ENCODE peak calls at places on chromosomes 4 and X, in seven cellular contexts. One of them, this sample, is unnamed.

GRCh38 chrX:48508400-48509244 is at the start of gene PORCN:
- DNase-seq in CD4-positive, CD25-positive, alpha-beta regulatory T cell: peak
- DNase-seq in stimulated activated CD4-positive, alpha-beta T cell treated with anti-CD3 and anti-CD28 coated beads, Interleukin-15, amount 100 ng/mL, for 24 hours: peak
- DNase-seq in CD4-positive, alpha-beta memory T cell: peak
- DNase-seq in T-helper 22 cell: peak
- DNase-seq in NCI-H2171 treated with DMSO at 0.1 percent for 48 hours: peak
- DNase-seq in D341Med: peak
- DNase-seq in this sample: peak

GRCh38 chr4:99652596-99653436 is 4.8 kb downstream of the C4orf54 start:
- DNase-seq in NCI-H2171 treated with DMSO at 0.1 percent for 48 hours: no peak
- DNase-seq in CD4-positive, CD25-positive, alpha-beta regulatory T cell: no peak
- DNase-seq in CD4-positive, alpha-beta memory T cell: no peak
- DNase-seq in T-helper 22 cell: no peak
- DNase-seq in D341Med: no peak
- DNase-seq in stimulated activated CD4-positive, alpha-beta T cell treated with anti-CD3 and anti-CD28 coated beads, Interleukin-15, amount 100 ng/mL, for 24 hours: no peak
- DNase-seq in this sample: no peak

GRCh38 chr4:58093352-58093751 is 983.2 kb upstream of the IGFBP7 start:
- DNase-seq in CD4-positive, CD25-positive, alpha-beta regulatory T cell: no peak
- DNase-seq in NCI-H2171 treated with DMSO at 0.1 percent for 48 hours: no peak
- DNase-seq in D341Med: no peak
- DNase-seq in stimulated activated CD4-positive, alpha-beta T cell treated with anti-CD3 and anti-CD28 coated beads, Interleukin-15, amount 100 ng/mL, for 24 hours: no peak
- DNase-seq in CD4-positive, alpha-beta memory T cell: no peak
- DNase-seq in T-helper 22 cell: no peak
- DNase-seq in this sample: no peak

GRCh38 chr4:111849726-111850284 is 295.4 kb upstream of the FAM241A start:
- DNase-seq in CD4-positive, alpha-beta memory T cell: no peak
- DNase-seq in D341Med: no peak
- DNase-seq in NCI-H2171 treated with DMSO at 0.1 percent for 48 hours: no peak
- DNase-seq in stimulated activated CD4-positive, alpha-beta T cell treated with anti-CD3 and anti-CD28 coated beads, Interleukin-15, amount 100 ng/mL, for 24 hours: no peak
- DNase-seq in T-helper 22 cell: no peak
- DNase-seq in CD4-positive, CD25-positive, alpha-beta regulatory T cell: no peak
- DNase-seq in this sample: no peak

GRCh38 chr4:95118507-95118906 is 360.8 kb downstream of the BMPR1B start:
- DNase-seq in CD4-positive, CD25-positive, alpha-beta regulatory T cell: no peak
- DNase-seq in T-helper 22 cell: no peak
- DNase-seq in D341Med: no peak
- DNase-seq in CD4-positive, alpha-beta memory T cell: no peak
- DNase-seq in stimulated activated CD4-positive, alpha-beta T cell treated with anti-CD3 and anti-CD28 coated beads, Interleukin-15, amount 100 ng/mL, for 24 hours: no peak
- DNase-seq in NCI-H2171 treated with DMSO at 0.1 percent for 48 hours: no peak
- DNase-seq in this sample: no peak

GRCh38 chr4:53929955-53930798 is 134.2 kb downstream of the CHIC2 start:
- DNase-seq in stimulated activated CD4-positive, alpha-beta T cell treated with anti-CD3 and anti-CD28 coated beads, Interleukin-15, amount 100 ng/mL, for 24 hours: peak
- DNase-seq in NCI-H2171 treated with DMSO at 0.1 percent for 48 hours: peak
- DNase-seq in T-helper 22 cell: no peak
- DNase-seq in CD4-positive, alpha-beta memory T cell: peak
- DNase-seq in CD4-positive, CD25-positive, alpha-beta regulatory T cell: peak
- DNase-seq in D341Med: peak
- DNase-seq in this sample: peak

GRCh38 chr4:21470531-21470930 is 478.0 kb downstream of the KCNIP4 start:
- DNase-seq in D341Med: peak
- DNase-seq in NCI-H2171 treated with DMSO at 0.1 percent for 48 hours: peak
- DNase-seq in T-helper 22 cell: no peak
- DNase-seq in CD4-positive, CD25-positive, alpha-beta regulatory T cell: no peak
- DNase-seq in CD4-positive, alpha-beta memory T cell: no peak
- DNase-seq in stimulated activated CD4-positive, alpha-beta T cell treated with anti-CD3 and anti-CD28 coated beads, Interleukin-15, amount 100 ng/mL, for 24 hours: no peak
- DNase-seq in this sample: no peak

GRCh38 chr4:101282076-101282844 is 65.1 kb downstream of the PPP3CA start:
- DNase-seq in D341Med: no peak
- DNase-seq in NCI-H2171 treated with DMSO at 0.1 percent for 48 hours: no peak
- DNase-seq in stimulated activated CD4-positive, alpha-beta T cell treated with anti-CD3 and anti-CD28 coated beads, Interleukin-15, amount 100 ng/mL, for 24 hours: peak
- DNase-seq in CD4-positive, CD25-positive, alpha-beta regulatory T cell: peak
- DNase-seq in CD4-positive, alpha-beta memory T cell: peak
- DNase-seq in T-helper 22 cell: no peak
- DNase-seq in this sample: no peak

GRCh38 chr4:52657630-52658501 is 1.2 kb downstream of the USP46 start:
- DNase-seq in D341Med: peak
- DNase-seq in T-helper 22 cell: no peak
- DNase-seq in stimulated activated CD4-positive, alpha-beta T cell treated with anti-CD3 and anti-CD28 coated beads, Interleukin-15, amount 100 ng/mL, for 24 hours: no peak
- DNase-seq in NCI-H2171 treated with DMSO at 0.1 percent for 48 hours: peak
- DNase-seq in CD4-positive, CD25-positive, alpha-beta regulatory T cell: no peak
- DNase-seq in CD4-positive, alpha-beta memory T cell: no peak
- DNase-seq in this sample: no peak

GRCh38 chrX:148588649-148589310 is 88.4 kb downstream of the AFF2 start:
- DNase-seq in CD4-positive, CD25-positive, alpha-beta regulatory T cell: no peak
- DNase-seq in D341Med: no peak
- DNase-seq in stimulated activated CD4-positive, alpha-beta T cell treated with anti-CD3 and anti-CD28 coated beads, Interleukin-15, amount 100 ng/mL, for 24 hours: no peak
- DNase-seq in CD4-positive, alpha-beta memory T cell: no peak
- DNase-seq in NCI-H2171 treated with DMSO at 0.1 percent for 48 hours: no peak
- DNase-seq in T-helper 22 cell: no peak
- DNase-seq in this sample: no peak

GRCh38 chrX:75155454-75155829 is 641 bp downstream of the ABCB7 start:
- DNase-seq in D341Med: no peak
- DNase-seq in T-helper 22 cell: no peak
- DNase-seq in stimulated activated CD4-positive, alpha-beta T cell treated with anti-CD3 and anti-CD28 coated beads, Interleukin-15, amount 100 ng/mL, for 24 hours: no peak
- DNase-seq in CD4-positive, alpha-beta memory T cell: peak
- DNase-seq in CD4-positive, CD25-positive, alpha-beta regulatory T cell: peak
- DNase-seq in NCI-H2171 treated with DMSO at 0.1 percent for 48 hours: no peak
- DNase-seq in this sample: no peak

GRCh38 chrX:110201799-110202198 is 116.1 kb downstream of the AMMECR1 start:
- DNase-seq in CD4-positive, alpha-beta memory T cell: no peak
- DNase-seq in stimulated activated CD4-positive, alpha-beta T cell treated with anti-CD3 and anti-CD28 coated beads, Interleukin-15, amount 100 ng/mL, for 24 hours: no peak
- DNase-seq in NCI-H2171 treated with DMSO at 0.1 percent for 48 hours: no peak
- DNase-seq in CD4-positive, CD25-positive, alpha-beta regulatory T cell: no peak
- DNase-seq in D341Med: no peak
- DNase-seq in T-helper 22 cell: no peak
- DNase-seq in this sample: no peak

GRCh38 chrX:9746148-9746880 is 19.3 kb downstream of the GPR143 start:
- DNase-seq in T-helper 22 cell: no peak
- DNase-seq in CD4-positive, alpha-beta memory T cell: no peak
- DNase-seq in NCI-H2171 treated with DMSO at 0.1 percent for 48 hours: no peak
- DNase-seq in D341Med: no peak
- DNase-seq in CD4-positive, CD25-positive, alpha-beta regulatory T cell: no peak
- DNase-seq in stimulated activated CD4-positive, alpha-beta T cell treated with anti-CD3 and anti-CD28 coated beads, Interleukin-15, amount 100 ng/mL, for 24 hours: no peak
- DNase-seq in this sample: no peak

GRCh38 chr4:78902313-78902712 is 36.9 kb downstream of the PAQR3 start:
- DNase-seq in CD4-positive, alpha-beta memory T cell: no peak
- DNase-seq in CD4-positive, CD25-positive, alpha-beta regulatory T cell: no peak
- DNase-seq in stimulated activated CD4-positive, alpha-beta T cell treated with anti-CD3 and anti-CD28 coated beads, Interleukin-15, amount 100 ng/mL, for 24 hours: no peak
- DNase-seq in T-helper 22 cell: no peak
- DNase-seq in D341Med: peak
- DNase-seq in NCI-H2171 treated with DMSO at 0.1 percent for 48 hours: no peak
- DNase-seq in this sample: no peak

GRCh38 chrX:2383735-2384134 is 117.0 kb downstream of the DHRSX start:
- DNase-seq in T-helper 22 cell: no peak
- DNase-seq in D341Med: no peak
- DNase-seq in NCI-H2171 treated with DMSO at 0.1 percent for 48 hours: no peak
- DNase-seq in CD4-positive, CD25-positive, alpha-beta regulatory T cell: no peak
- DNase-seq in stimulated activated CD4-positive, alpha-beta T cell treated with anti-CD3 and anti-CD28 coated beads, Interleukin-15, amount 100 ng/mL, for 24 hours: no peak
- DNase-seq in CD4-positive, alpha-beta memory T cell: no peak
- DNase-seq in this sample: no peak

GRCh38 chr4:147707892-147708672 is 23.8 kb upstream of the ARHGAP10 start:
- DNase-seq in D341Med: peak
- DNase-seq in NCI-H2171 treated with DMSO at 0.1 percent for 48 hours: peak
- DNase-seq in CD4-positive, alpha-beta memory T cell: peak
- DNase-seq in stimulated activated CD4-positive, alpha-beta T cell treated with anti-CD3 and anti-CD28 coated beads, Interleukin-15, amount 100 ng/mL, for 24 hours: peak
- DNase-seq in CD4-positive, CD25-positive, alpha-beta regulatory T cell: peak
- DNase-seq in T-helper 22 cell: no peak
- DNase-seq in this sample: no peak

GRCh38 chr4:82733636-82734035 is 65.0 kb downstream of the SCD5 start:
- DNase-seq in D341Med: no peak
- DNase-seq in stimulated activated CD4-positive, alpha-beta T cell treated with anti-CD3 and anti-CD28 coated beads, Interleukin-15, amount 100 ng/mL, for 24 hours: peak
- DNase-seq in CD4-positive, CD25-positive, alpha-beta regulatory T cell: no peak
- DNase-seq in NCI-H2171 treated with DMSO at 0.1 percent for 48 hours: no peak
- DNase-seq in T-helper 22 cell: no peak
- DNase-seq in CD4-positive, alpha-beta memory T cell: no peak
- DNase-seq in this sample: no peak

GRCh38 chr4:152938237-152938969 is 2.3 kb downstream of the FHDC1 start:
- DNase-seq in stimulated activated CD4-positive, alpha-beta T cell treated with anti-CD3 and anti-CD28 coated beads, Interleukin-15, amount 100 ng/mL, for 24 hours: no peak
- DNase-seq in CD4-positive, CD25-positive, alpha-beta regulatory T cell: no peak
- DNase-seq in T-helper 22 cell: no peak
- DNase-seq in NCI-H2171 treated with DMSO at 0.1 percent for 48 hours: no peak
- DNase-seq in CD4-positive, alpha-beta memory T cell: no peak
- DNase-seq in D341Med: no peak
- DNase-seq in this sample: no peak

GRCh38 chrX:88863726-88864125 is 116.7 kb downstream of the CPXCR1 start:
- DNase-seq in D341Med: no peak
- DNase-seq in CD4-positive, CD25-positive, alpha-beta regulatory T cell: no peak
- DNase-seq in T-helper 22 cell: no peak
- DNase-seq in NCI-H2171 treated with DMSO at 0.1 percent for 48 hours: no peak
- DNase-seq in stimulated activated CD4-positive, alpha-beta T cell treated with anti-CD3 and anti-CD28 coated beads, Interleukin-15, amount 100 ng/mL, for 24 hours: no peak
- DNase-seq in CD4-positive, alpha-beta memory T cell: no peak
- DNase-seq in this sample: no peak

GRCh38 chrX:123976671-123977316 is 15.3 kb downstream of the STAG2 start:
- DNase-seq in CD4-positive, CD25-positive, alpha-beta regulatory T cell: no peak
- DNase-seq in stimulated activated CD4-positive, alpha-beta T cell treated with anti-CD3 and anti-CD28 coated beads, Interleukin-15, amount 100 ng/mL, for 24 hours: no peak
- DNase-seq in NCI-H2171 treated with DMSO at 0.1 percent for 48 hours: peak
- DNase-seq in D341Med: no peak
- DNase-seq in T-helper 22 cell: no peak
- DNase-seq in CD4-positive, alpha-beta memory T cell: no peak
- DNase-seq in this sample: no peak

GRCh38 chr4:135411251-135411650 is 1209.7 kb upstream of the PABPC4L start:
- DNase-seq in stimulated activated CD4-positive, alpha-beta T cell treated with anti-CD3 and anti-CD28 coated beads, Interleukin-15, amount 100 ng/mL, for 24 hours: no peak
- DNase-seq in T-helper 22 cell: no peak
- DNase-seq in CD4-positive, CD25-positive, alpha-beta regulatory T cell: no peak
- DNase-seq in NCI-H2171 treated with DMSO at 0.1 percent for 48 hours: no peak
- DNase-seq in D341Med: no peak
- DNase-seq in CD4-positive, alpha-beta memory T cell: no peak
- DNase-seq in this sample: no peak

GRCh38 chr4:110287130-110287529 is 88.7 kb upstream of the ELOVL6 start:
- DNase-seq in stimulated activated CD4-positive, alpha-beta T cell treated with anti-CD3 and anti-CD28 coated beads, Interleukin-15, amount 100 ng/mL, for 24 hours: peak
- DNase-seq in CD4-positive, alpha-beta memory T cell: no peak
- DNase-seq in CD4-positive, CD25-positive, alpha-beta regulatory T cell: peak
- DNase-seq in NCI-H2171 treated with DMSO at 0.1 percent for 48 hours: no peak
- DNase-seq in D341Med: no peak
- DNase-seq in T-helper 22 cell: no peak
- DNase-seq in this sample: peak

GRCh38 chrX:45758319-45758718 is 557.6 kb upstream of the DIPK2B start:
- DNase-seq in stimulated activated CD4-positive, alpha-beta T cell treated with anti-CD3 and anti-CD28 coated beads, Interleukin-15, amount 100 ng/mL, for 24 hours: peak
- DNase-seq in T-helper 22 cell: peak
- DNase-seq in CD4-positive, CD25-positive, alpha-beta regulatory T cell: peak
- DNase-seq in D341Med: no peak
- DNase-seq in CD4-positive, alpha-beta memory T cell: peak
- DNase-seq in NCI-H2171 treated with DMSO at 0.1 percent for 48 hours: no peak
- DNase-seq in this sample: no peak

GRCh38 chr4:169741569-169741968 is 16.2 kb downstream of the HPF1 start:
- DNase-seq in NCI-H2171 treated with DMSO at 0.1 percent for 48 hours: no peak
- DNase-seq in T-helper 22 cell: no peak
- DNase-seq in CD4-positive, alpha-beta memory T cell: no peak
- DNase-seq in stimulated activated CD4-positive, alpha-beta T cell treated with anti-CD3 and anti-CD28 coated beads, Interleukin-15, amount 100 ng/mL, for 24 hours: no peak
- DNase-seq in CD4-positive, CD25-positive, alpha-beta regulatory T cell: no peak
- DNase-seq in D341Med: no peak
- DNase-seq in this sample: no peak

GRCh38 chr4:52260507-52261302 is 209.6 kb downstream of the SPATA18 start:
- DNase-seq in stimulated activated CD4-positive, alpha-beta T cell treated with anti-CD3 and anti-CD28 coated beads, Interleukin-15, amount 100 ng/mL, for 24 hours: no peak
- DNase-seq in D341Med: no peak
- DNase-seq in T-helper 22 cell: no peak
- DNase-seq in CD4-positive, alpha-beta memory T cell: no peak
- DNase-seq in CD4-positive, CD25-positive, alpha-beta regulatory T cell: no peak
- DNase-seq in NCI-H2171 treated with DMSO at 0.1 percent for 48 hours: no peak
- DNase-seq in this sample: no peak